ENCODE peak calls at places on chromosomes 4 and X, in four cellular contexts. A, X, P and C are unnamed samples.

GRCh38 chrX:56745019-56745418 is 16.0 kb downstream of the NBDY start:
- DNase-seq in A (peak), X (no peak), P (no peak), C (peak)

GRCh38 chrX:9163153-9163790 is 129.3 kb upstream of the FAM9B start:
- DNase-seq in A (peak), X (no peak), P (no peak), C (peak)

GRCh38 chr4:189299706-189300105 is 641.0 kb upstream of the FRG1 start:
- DNase-seq in A (no peak), X (no peak), P (no peak), C (no peak)

GRCh38 chr4:95091272-95091671 is 333.5 kb downstream of the BMPR1B start:
- DNase-seq in A (peak), X (no peak), P (no peak), C (peak)

GRCh38 chr4:184101711-184102110 is 116.0 kb downstream of the ENPP6 start:
- DNase-seq in A (no peak), X (no peak), P (no peak), C (no peak)

GRCh38 chr4:113146876-113147358 is 97.5 kb downstream of the ANK2 start:
- DNase-seq in A (no peak), X (no peak), P (no peak), C (no peak)

GRCh38 chrX:27796640-27797257 is 11.0 kb upstream of the MAGEB10 start:
- DNase-seq in A (no peak), X (no peak), P (no peak), C (no peak)

GRCh38 chrX:75746891-75747639 is 38.0 kb downstream of the MAGEE2 start:
- DNase-seq in A (peak), X (peak), P (peak), C (no peak)

GRCh38 chrX:16185725-16186136 is 18.4 kb downstream of the MAGEB17 start:
- DNase-seq in A (peak), X (no peak), P (no peak), C (peak)

GRCh38 chrX:1435241-1435900 is 17.3 kb downstream of the ASMTL start:
- DNase-seq in A (no peak), X (peak), P (no peak), C (no peak)

GRCh38 chrX:44025611-44026010 is 52.4 kb upstream of the NDP start:
- DNase-seq in A (peak), X (no peak), P (no peak), C (peak)

DNA sequence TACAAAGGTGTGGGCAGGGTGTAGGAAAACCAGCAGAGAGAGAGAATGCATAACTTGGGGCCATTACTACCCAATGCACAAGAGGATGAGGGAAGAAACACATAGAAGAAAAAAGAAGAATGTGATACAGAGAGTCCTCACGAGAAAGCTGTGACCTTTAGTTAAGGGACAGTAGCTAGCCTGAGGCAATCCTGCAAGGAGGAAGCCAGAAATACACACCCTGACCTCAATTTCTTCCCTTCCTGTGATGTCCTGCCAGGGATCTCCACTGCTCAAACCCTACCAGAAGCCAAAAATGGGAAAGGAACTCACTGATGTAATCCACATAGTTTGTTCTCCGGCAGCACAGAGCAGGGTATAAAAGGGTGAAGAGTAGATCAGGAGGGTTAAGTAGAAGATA is 17.8 kb upstream of the XKRX start:
- DNase-seq in A (no peak), X (no peak), P (no peak), C (no peak)
- TF ChIP-seq CTCF in A (no peak), X (no peak), P (no peak), C (no peak)

GRCh38 chrX:132375941-132376340 is 112.9 kb downstream of the MBNL3 start:
- DNase-seq in A (peak), X (no peak), P (no peak), C (peak)
- TF ChIP-seq CTCF in A (peak), X (no peak), P (no peak), C (peak)

GRCh38 chr4:173748353-173748752 is 218.3 kb upstream of the HAND2 start:
- DNase-seq in A (no peak), X (no peak), P (no peak), C (no peak)
- TF ChIP-seq CTCF in A (no peak), X (no peak), P (no peak), C (no peak)

GRCh38 chr4:102827674-102828496 is 534 bp upstream of the UBE2D3 start:
- DNase-seq in A (peak), X (peak), P (peak), C (peak)
- TF ChIP-seq CTCF in A (peak), X (no peak), P (no peak), C (peak)

GRCh38 chr4:15681372-15682339 is at the start of gene FAM200B:
- DNase-seq in A (peak), X (peak), P (peak), C (peak)
- TF ChIP-seq CTCF in A (no peak), X (no peak), P (no peak), C (peak)